ENCODE peak calls at places on chromosomes 5 and 9, in seven cellular contexts. A is pancreas, E is astrocyte, O is upper lobe of left lung, K is HCT116, N is hepatocyte, M is PC-3. W is an unnamed sample. For H3K36me3, the result is how much of the 10 kb centered on the place peaks cover.

GRCh38 chr9:106869028-106869427 is 6.1 kb downstream of the ZNF462 start:
- DNase-seq in A (no peak), E (no peak), O (no peak), N (no peak), M (no peak), K (no peak), W (no peak)

GRCh38 chr5:69309380-69309779 is 23.2 kb downstream of the CCDC125 start:
- DNase-seq in E (no peak), A (no peak), K (no peak), N (no peak), M (no peak), O (no peak), W (no peak)

GRCh38 chr5:11504083-11504785 is 400.0 kb downstream of the CTNND2 start:
- DNase-seq in N (no peak), O (no peak), A (no peak), M (no peak), K (no peak), E (peak), W (no peak)

GRCh38 chr9:33044162-33044673 is 19.1 kb downstream of the DNAJA1 start:
- DNase-seq in O (peak), M (peak), E (peak), A (peak), K (no peak), N (peak), W (peak)

GRCh38 chr5:177310757-177311173 is 933 bp downstream of the MXD3 start:
- DNase-seq in N (no peak), A (no peak), E (no peak), O (peak), K (no peak), M (peak), W (no peak)

GRCh38 chr5:177497011-177497296 is 450 bp downstream of the PDLIM7 start:
- DNase-seq in N (no peak), E (no peak), O (no peak), K (no peak), M (no peak), A (no peak), W (no peak)

GRCh38 chr5:73464016-73464745 is 15.6 kb upstream of the FOXD1 start:
- DNase-seq in A (no peak), E (peak), M (no peak), O (no peak), N (no peak), K (no peak), W (no peak)

GRCh38 chr9:34124103-34124502 is 2.4 kb downstream of the DCAF12 start:
- DNase-seq in K (no peak), O (no peak), A (no peak), E (no peak), N (no peak), M (no peak), W (no peak)

GRCh38 chr9:31808770-31809169 is 575.7 kb upstream of the ACO1 start:
- DNase-seq in A (no peak), K (no peak), E (no peak), M (no peak), O (no peak), N (no peak), W (no peak)

GRCh38 chr5:51960617-51961115 is 577.4 kb downstream of the ISL1 start:
- DNase-seq in M (peak), E (no peak), N (peak), O (no peak), A (no peak), K (peak), W (no peak)

GRCh38 chr5:68384936-68385594 is 169.5 kb downstream of the PIK3R1 start:
- DNase-seq in K (no peak), M (no peak), E (no peak), N (no peak), O (no peak), A (no peak), W (no peak)

GRCh38 chr5:44638286-44638869 is 170.4 kb upstream of the MRPS30 start:
- DNase-seq in N (no peak), O (no peak), E (no peak), A (no peak), M (peak), K (peak), W (no peak)

GRCh38 chr5:58497956-58498942 is 7.0 kb downstream of the GAPT start:
- DNase-seq in E (peak), O (no peak), A (peak), K (peak), M (peak), N (peak), W (no peak)

GRCh38 chr5:119343766-119344165 is 12.1 kb upstream of the TNFAIP8 start:
- DNase-seq in N (no peak), K (no peak), A (no peak), E (peak), M (no peak), O (peak), W (no peak)

GRCh38 chr5:159003045-159004030 is 96.4 kb downstream of the EBF1 start:
- DNase-seq in K (no peak), O (no peak), M (peak), E (peak), N (peak), A (no peak), W (no peak)

GRCh38 chr9:69089491-69089890 is 53.9 kb downstream of the FXN start:
- DNase-seq in A (no peak), N (no peak), O (no peak), E (no peak), K (no peak), M (no peak), W (no peak)

GRCh38 chr9:106432631-106433030 is 430.3 kb upstream of the ZNF462 start:
- DNase-seq in K (no peak), M (peak), O (no peak), N (no peak), A (no peak), E (no peak), W (no peak)

GRCh38 chr5:150069619-150070276 is 16.6 kb downstream of the CSF1R start:
- DNase-seq in N (no peak), M (no peak), O (peak), E (no peak), A (no peak), K (no peak), W (no peak)

GRCh38 chr5:110209401-110209800 is 517.1 kb downstream of the TMEM232 start:
- DNase-seq in N (no peak), E (no peak), K (no peak), M (no peak), O (no peak), A (no peak), W (no peak)

GRCh38 chr5:39714036-39714698 is 289.4 kb upstream of the DAB2 start:
- DNase-seq in A (peak), O (no peak), K (peak), N (peak), M (peak), E (peak), W (no peak)

GRCh38 chr5:57349214-57349613 is 133.4 kb downstream of the ACTBL2 start:
- DNase-seq in E (peak), O (no peak), A (no peak), M (no peak), K (no peak), N (no peak), W (no peak)
- H3K4me3 ChIP-seq in E (no peak), O (no peak), A (no peak), M (no peak), K (no peak), N (no peak), W (no peak)

GRCh38 chr9:26723486-26723885 is 169.1 kb downstream of the CAAP1 start:
- DNase-seq in O (peak), M (peak), K (peak), A (peak), N (peak), E (no peak), W (no peak)
- TF ChIP-seq CTCF in O (peak), M (peak), K (peak), A (no peak), N (peak), E (no peak), W (peak)

GRCh38 chr5:62137628-62138027 is 168.4 kb upstream of the KIF2A start:
- DNase-seq in N (no peak), A (no peak), M (no peak), E (no peak), O (no peak), K (no peak), W (no peak)

GRCh38 chr5:62134811-62135210 is 171.2 kb upstream of the KIF2A start:
- DNase-seq in N (peak), A (no peak), O (no peak), M (no peak), K (no peak), E (no peak), W (no peak)

GRCh38 chr5:62132279-62132678 is 173.7 kb upstream of the KIF2A start:
- DNase-seq in O (no peak), M (peak), E (no peak), K (no peak), N (no peak), A (no peak), W (no peak)

GRCh38 chr5:62130107-62130506 is 175.9 kb upstream of the KIF2A start:
- DNase-seq in E (no peak), M (no peak), N (no peak), A (no peak), K (no peak), O (no peak), W (no peak)

GRCh38 chr5:62133426-62133825 is 172.6 kb upstream of the KIF2A start:
- DNase-seq in E (no peak), K (no peak), A (no peak), O (no peak), N (no peak), M (no peak), W (no peak)
- H3K36me3 ChIP-seq in E (under half), K (under half), A (under half), O (under half), N (under half), M (under half), W (under half)

DNA sequence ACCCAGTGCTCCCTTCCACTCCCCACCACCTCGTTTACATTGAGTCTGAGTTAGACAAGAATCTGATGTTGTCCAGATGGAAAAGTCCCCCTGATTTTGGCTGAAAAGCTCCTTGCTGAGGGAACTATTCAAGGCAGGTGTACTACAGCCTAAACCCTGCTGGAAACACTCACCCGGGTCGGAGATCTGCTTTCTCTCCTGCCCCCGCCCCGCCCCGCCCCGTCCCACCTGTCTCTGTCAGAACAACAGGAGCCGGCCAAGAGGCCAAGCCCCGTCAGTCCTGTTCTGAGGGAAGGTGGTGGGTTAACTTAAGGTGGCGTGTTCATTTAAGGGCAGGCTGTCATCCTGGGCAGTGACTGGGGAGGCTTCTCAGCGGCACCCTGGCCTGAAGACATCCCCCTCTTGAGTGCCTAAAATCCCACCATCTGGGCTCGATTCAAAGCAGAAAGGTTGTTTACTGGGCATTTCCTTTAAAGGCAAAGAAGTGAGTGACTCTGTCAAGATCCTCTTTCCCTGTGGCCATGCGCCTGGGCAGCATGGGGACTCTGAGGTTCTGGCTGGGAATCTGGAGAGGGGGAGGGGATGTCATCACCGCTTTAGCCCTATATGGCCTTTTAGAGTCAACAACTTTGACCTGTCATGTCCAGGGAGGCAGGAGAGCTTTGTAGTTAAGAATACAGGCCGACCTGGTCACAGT is 71.1 kb upstream of the NEURL1B start:
- DNase-seq in A (no peak), O (no peak), E (no peak), N (peak), M (no peak), K (no peak), W (no peak)
- H3K4me3 ChIP-seq in A (no peak), O (no peak), E (no peak), N (no peak), M (no peak), K (no peak), W (no peak)

GRCh38 chr5:29697786-29698414 is 1495.6 kb upstream of the CDH6 start:
- DNase-seq in N (peak), K (no peak), A (no peak), M (peak), E (no peak), O (no peak), W (no peak)
- TF ChIP-seq CTCF in N (peak), K (no peak), A (no peak), M (peak), E (no peak), O (no peak), W (peak)

GRCh38 chr9:116318463-116319271 is 165.1 kb downstream of the PAPPA start:
- DNase-seq in A (no peak), K (no peak), E (peak), N (peak), M (no peak), O (no peak), W (no peak)

GRCh38 chr9:116323012-116323411 is 169.4 kb downstream of the PAPPA start:
- DNase-seq in M (no peak), A (no peak), N (peak), O (no peak), E (no peak), K (no peak), W (no peak)

GRCh38 chr9:116322521-116322920 is 168.9 kb downstream of the PAPPA start:
- DNase-seq in A (no peak), O (no peak), M (no peak), E (no peak), K (no peak), N (no peak), W (no peak)

GRCh38 chr9:116319480-116319879 is 165.9 kb downstream of the PAPPA start:
- DNase-seq in O (no peak), N (no peak), M (no peak), K (no peak), E (no peak), A (no peak), W (no peak)

GRCh38 chr9:116320180-116320799 is 166.7 kb downstream of the PAPPA start:
- DNase-seq in M (no peak), K (no peak), E (no peak), O (no peak), A (no peak), N (no peak), W (no peak)
- H3K36me3 ChIP-seq in M (under half), K (under half), E (under half), O (under half), A (under half), N (under half), W (under half)

DNA sequence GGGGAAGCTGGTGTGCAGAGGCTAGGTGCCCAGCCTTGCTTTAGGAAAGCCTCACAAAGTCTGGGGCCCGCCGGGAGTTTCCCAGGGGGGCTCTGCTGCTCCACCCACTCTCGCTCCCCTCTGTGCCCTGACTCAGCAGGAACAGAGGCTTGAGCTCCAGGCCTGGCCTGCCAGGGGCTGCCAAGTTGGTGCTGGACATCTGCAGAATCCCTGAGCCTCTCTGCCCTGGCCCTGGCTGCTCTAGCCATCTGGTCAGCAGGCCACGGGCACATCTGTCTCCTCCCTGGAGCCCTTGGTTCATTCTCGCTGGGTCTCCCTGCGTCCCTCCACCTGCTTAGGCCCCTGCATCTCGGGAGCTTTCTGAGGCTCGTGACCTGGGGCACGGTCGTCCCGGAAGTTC is 626 bp upstream of the ADAMTSL2 start:
- DNase-seq in N (no peak), E (no peak), A (no peak), K (no peak), M (no peak), O (no peak), W (no peak)
- H3K4me3 ChIP-seq in N (no peak), E (no peak), A (peak), K (no peak), M (no peak), O (peak), W (no peak)

GRCh38 chr5:32115985-32116384 is 58.1 kb downstream of the GOLPH3 start:
- DNase-seq in N (no peak), A (no peak), E (no peak), O (no peak), M (no peak), K (no peak), W (no peak)
- TF ChIP-seq CTCF in N (no peak), A (no peak), E (no peak), O (no peak), M (no peak), K (no peak), W (no peak)

GRCh38 chr9:86349271-86349670 is 4.9 kb downstream of the TUT7 start:
- DNase-seq in N (no peak), A (no peak), M (peak), K (no peak), O (no peak), E (no peak), W (no peak)

GRCh38 chr9:86340356-86341006 is 13.7 kb downstream of the TUT7 start:
- DNase-seq in M (no peak), N (no peak), E (no peak), K (no peak), O (no peak), A (no peak), W (no peak)

GRCh38 chr9:86341007-86341491 is 13.2 kb downstream of the TUT7 start:
- DNase-seq in E (peak), M (peak), A (no peak), N (no peak), O (no peak), K (no peak), W (no peak)

GRCh38 chr9:86342269-86342668 is 11.9 kb downstream of the TUT7 start:
- DNase-seq in M (no peak), O (no peak), N (no peak), A (no peak), K (no peak), E (no peak), W (no peak)

DNA sequence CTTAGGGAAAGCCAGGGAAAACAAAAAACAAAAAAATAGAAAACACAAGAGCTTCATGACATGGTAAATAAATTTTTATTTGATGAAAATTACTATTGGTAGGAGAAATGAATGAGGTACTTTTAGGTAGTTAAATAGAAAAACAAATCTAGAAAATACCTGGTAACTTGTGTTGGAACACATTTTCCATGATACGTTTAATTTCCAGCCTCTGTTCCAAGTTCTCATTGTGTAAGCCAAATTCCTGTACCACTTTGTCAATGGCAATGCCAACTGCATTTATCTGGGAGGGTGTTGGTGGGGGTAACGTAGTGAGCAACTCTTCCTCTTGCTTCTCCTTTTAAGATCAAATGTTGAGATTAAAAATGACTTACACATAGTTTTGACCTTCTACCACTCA is 9.4 kb downstream of the TUT7 start:
- DNase-seq in E (no peak), N (no peak), M (no peak), O (no peak), K (no peak), A (no peak), W (no peak)
- H3K36me3 ChIP-seq in E (under half), N (under half), M (under half), O (under half), K (under half), A (under half), W (under half)